ENCODE peak calls at places on chromosomes 12 and 14, in six cellular contexts. H is occipital lobe, V is nephron progenitor cell, P is neural crest cell, J is fibroblast of pulmonary artery, C is amniotic stem cell. S is an unnamed sample.

GRCh38 chr12:3044141-3044630 is 33.0 kb upstream of the TSPAN9 start:
- DNase-seq in H (no peak), V (no peak), P (no peak), J (no peak), C (no peak), S (no peak)

GRCh38 chr12:100521958-100522357 is 48.3 kb downstream of the NR1H4 start:
- DNase-seq in H (no peak), V (no peak), P (no peak), J (no peak), C (no peak), S (no peak)

GRCh38 chr14:53391156-53391555 is 238.0 kb upstream of the DDHD1 start:
- DNase-seq in H (peak), V (no peak), P (no peak), J (peak), C (no peak), S (no peak)

GRCh38 chr12:117501470-117501869 is 140.0 kb upstream of the NOS1 start:
- DNase-seq in H (no peak), V (no peak), P (no peak), J (no peak), C (no peak), S (no peak)

GRCh38 chr14:104865069-104865630 is at the start of gene CEP170B:
- DNase-seq in H (no peak), V (peak), P (no peak), J (peak), C (no peak), S (peak)

GRCh38 chr14:33457021-33457420 is 493.9 kb downstream of the EGLN3 start:
- DNase-seq in H (no peak), V (no peak), P (no peak), J (no peak), C (no peak), S (no peak)

GRCh38 chr12:116070420-116070819 is 207.1 kb downstream of the MED13L start:
- DNase-seq in H (no peak), V (no peak), P (no peak), J (no peak), C (no peak), S (no peak)

GRCh38 chr12:112839386-112839972 is 47.9 kb downstream of the RPH3A start:
- DNase-seq in H (no peak), V (no peak), P (no peak), J (peak), C (peak), S (no peak)

GRCh38 chr14:35878272-35879140 is 52.4 kb downstream of the BRMS1L start:
- DNase-seq in H (no peak), V (no peak), P (no peak), J (peak), C (no peak), S (no peak)

GRCh38 chr14:30142216-30142615 is 214.6 kb upstream of the PRKD1 start:
- DNase-seq in H (no peak), V (no peak), P (no peak), J (no peak), C (no peak), S (no peak)

GRCh38 chr12:65534105-65534841 is 255.8 kb downstream of the MSRB3 start:
- DNase-seq in H (no peak), V (peak), P (no peak), J (no peak), C (no peak), S (no peak)

GRCh38 chr14:80978403-80978802 is 23.0 kb downstream of the TSHR start:
- DNase-seq in H (no peak), V (no peak), P (no peak), J (no peak), C (no peak), S (no peak)

GRCh38 chr14:91585856-91586255 is 75.7 kb upstream of the PPP4R3A start:
- DNase-seq in H (no peak), V (no peak), P (no peak), J (no peak), C (no peak), S (no peak)

GRCh38 chr14:23365353-23366162 is 586 bp upstream of the EFS start:
- DNase-seq in H (no peak), V (peak), P (peak), J (no peak), C (no peak), S (peak)